ENCODE peak calls at places on chromosome 5, in five cellular contexts. R, B, C, L and J are unnamed samples.

GRCh38 chr5:6459896-6460295 is 11.2 kb downstream of the UBE2QL1 start:
- DNase-seq in R (no peak), B (no peak), C (no peak), L (no peak), J (no peak)

GRCh38 chr5:151155149-151155776 is 2.3 kb downstream of the ANXA6 start:
- DNase-seq in R (no peak), B (peak; percentile 66), C (peak; percentile 75), L (no peak), J (no peak)

GRCh38 chr5:171808951-171809350 is 23.3 kb downstream of the SMIM23 start:
- DNase-seq in R (no peak), B (no peak), C (no peak), L (peak; percentile 46), J (no peak)

GRCh38 chr5:172943283-172943841 is 15.9 kb upstream of the RPL26L1 start:
- DNase-seq in R (peak; percentile 52), B (no peak), C (no peak), L (no peak), J (no peak)

GRCh38 chr5:14464661-14465060 is 116.9 kb upstream of the OTULINL start:
- DNase-seq in R (no peak), B (no peak), C (no peak), L (no peak), J (no peak)

GRCh38 chr5:170743876-170744212 is 39.7 kb upstream of the GABRP start:
- DNase-seq in R (no peak), B (no peak), C (no peak), L (no peak), J (no peak)

GRCh38 chr5:55538621-55539020 is 3.9 kb upstream of the PLPP1 start:
- DNase-seq in R (no peak), B (no peak), C (no peak), L (no peak), J (no peak)

GRCh38 chr5:37869221-37869620 is 29.4 kb upstream of the GDNF start:
- DNase-seq in R (no peak), B (no peak), C (no peak), L (peak; percentile 43), J (no peak)

GRCh38 chr5:33340195-33340594 is 100.6 kb upstream of the TARS1 start:
- DNase-seq in R (no peak), B (no peak), C (no peak), L (no peak), J (no peak)
- H3K27ac ChIP-seq in R (no peak overlapping the region), B (no peak overlapping the region), C (no peak overlapping the region), L (no peak overlapping the region), J (no peak overlapping the region)

GRCh38 chr5:132076202-132076830 is 2.7 kb downstream of the CSF2 start:
- DNase-seq in R (no peak), B (no peak), C (no peak), L (no peak), J (no peak)
- TF ChIP-seq CTCF in R (no peak), B (no peak), C (no peak), L (no peak), J (no peak)

GRCh38 chr5:149885512-149885911 is 59.1 kb downstream of the PDE6A start:
- DNase-seq in R (no peak), B (no peak), C (no peak), L (no peak), J (no peak)

GRCh38 chr5:149886060-149886459 is 58.5 kb downstream of the PDE6A start:
- DNase-seq in R (no peak), B (no peak), C (no peak), L (no peak), J (no peak)

GRCh38 chr5:149888280-149888679 is 56.3 kb downstream of the PDE6A start:
- DNase-seq in R (no peak), B (no peak), C (no peak), L (no peak), J (no peak)

GRCh38 chr5:149887622-149888183 is 56.9 kb downstream of the PDE6A start:
- DNase-seq in R (peak; percentile 50), B (no peak), C (no peak), L (peak; percentile 36), J (no peak)

DNA sequence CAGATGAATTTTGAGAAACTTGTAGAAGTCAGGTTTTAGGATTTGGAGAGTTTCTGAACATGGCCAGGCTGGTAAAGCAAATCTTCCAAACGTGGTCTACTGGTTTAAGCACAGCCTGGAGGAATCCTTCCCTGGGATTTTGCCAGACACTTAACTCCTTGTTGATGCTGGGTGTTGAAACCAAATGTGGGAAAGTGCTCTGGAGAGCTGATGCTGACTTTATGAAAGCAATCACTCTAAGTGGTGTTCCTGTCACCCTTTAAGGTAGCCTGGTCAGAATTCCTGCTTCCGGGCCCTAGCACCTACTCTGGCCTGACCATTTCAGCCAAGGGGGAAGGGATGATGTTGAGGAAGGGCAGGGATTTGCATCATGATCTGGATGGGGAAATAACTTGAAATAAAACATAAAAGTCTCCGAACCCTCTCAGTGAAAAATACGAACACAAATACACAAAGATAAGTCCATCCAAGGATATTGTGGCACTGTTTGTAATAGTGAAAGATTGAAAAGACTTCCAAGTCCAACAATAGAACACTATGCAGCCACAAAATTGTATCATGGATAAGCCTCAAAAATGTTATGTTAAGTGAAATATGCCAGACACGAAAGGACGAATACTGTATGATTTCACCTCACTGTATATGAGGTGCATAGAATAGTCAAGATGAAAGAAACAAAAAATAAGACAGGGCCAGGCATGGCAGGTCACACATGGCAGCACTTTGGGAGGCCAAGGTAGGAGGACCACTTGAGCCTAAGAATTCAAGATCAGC is 57.7 kb downstream of the PDE6A start:
- DNase-seq in R (no peak), B (no peak), C (no peak), L (peak; percentile 20), J (no peak)
- H3K27ac ChIP-seq in R (peak overlapping the region; percentile 82), B (no peak overlapping the region), C (no peak overlapping the region), L (no peak overlapping the region), J (no peak overlapping the region)

GRCh38 chr5:104418056-104418455 is 855.5 kb upstream of the NUDT12 start:
- DNase-seq in R (no peak), B (no peak), C (no peak), L (no peak), J (no peak)

DNA sequence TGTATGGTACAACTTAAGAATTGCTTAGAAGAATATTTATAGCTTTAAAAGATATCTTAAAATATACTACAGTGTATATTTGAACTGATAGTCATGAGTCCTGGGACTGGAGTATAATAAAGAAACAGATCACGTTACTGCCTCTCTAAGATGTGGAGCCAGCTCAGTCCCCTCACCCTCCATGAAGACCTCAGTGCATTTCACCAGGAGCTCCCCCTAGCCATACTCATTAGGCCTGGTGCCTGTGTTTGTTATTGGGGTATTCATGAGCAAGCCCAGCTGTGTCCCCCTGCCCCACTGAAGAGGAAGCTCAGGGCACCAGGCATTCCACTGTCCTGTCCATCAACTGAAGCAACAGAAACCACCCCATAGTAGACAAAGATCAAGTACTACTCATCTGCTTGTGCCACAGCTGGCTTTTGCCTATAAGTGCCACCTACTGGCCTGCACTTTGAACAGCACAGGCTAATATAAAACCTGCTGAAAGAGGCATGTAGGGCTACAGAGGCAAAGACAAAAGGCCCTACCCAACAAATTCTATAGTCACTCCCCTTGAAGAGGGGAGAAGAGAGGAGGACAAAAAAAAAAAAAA is 850.2 kb upstream of the NUDT12 start:
- DNase-seq in R (peak; percentile 41), B (no peak), C (no peak), L (peak; percentile 35), J (no peak)
- TF ChIP-seq CTCF in R (peak; percentile 50), B (no peak), C (no peak), L (peak; percentile 67), J (no peak)

GRCh38 chr5:127848098-127848497 is 144.9 kb downstream of the CCDC192 start:
- DNase-seq in R (peak; percentile 30), B (no peak), C (no peak), L (no peak), J (no peak)
- H3K27ac ChIP-seq in R (no peak overlapping the region), B (no peak overlapping the region), C (no peak overlapping the region), L (no peak overlapping the region), J (no peak overlapping the region)

GRCh38 chr5:96226941-96227552 is 206.0 kb downstream of the PCSK1 start:
- DNase-seq in R (peak; percentile 20), B (no peak), C (no peak), L (peak; percentile 89), J (peak; percentile 33)
- TF ChIP-seq CTCF in R (no peak), B (no peak), C (no peak), L (no peak), J (no peak)

GRCh38 chr5:72596956-72597355 is 89.7 kb upstream of the ZNF366 start:
- DNase-seq in R (no peak), B (no peak), C (no peak), L (no peak), J (no peak)
- H3K27ac ChIP-seq in R (peak overlapping the region; percentile 93), B (no peak overlapping the region), C (no peak overlapping the region), L (no peak overlapping the region), J (no peak overlapping the region)

GRCh38 chr5:95842955-95843544 is 20.5 kb upstream of the GLRX start:
- DNase-seq in R (peak; percentile 63), B (peak; percentile 55), C (peak; percentile 61), L (no peak), J (no peak)
- TF ChIP-seq CTCF in R (peak; percentile 41), B (peak; percentile 52), C (no peak), L (no peak), J (no peak)

DNA sequence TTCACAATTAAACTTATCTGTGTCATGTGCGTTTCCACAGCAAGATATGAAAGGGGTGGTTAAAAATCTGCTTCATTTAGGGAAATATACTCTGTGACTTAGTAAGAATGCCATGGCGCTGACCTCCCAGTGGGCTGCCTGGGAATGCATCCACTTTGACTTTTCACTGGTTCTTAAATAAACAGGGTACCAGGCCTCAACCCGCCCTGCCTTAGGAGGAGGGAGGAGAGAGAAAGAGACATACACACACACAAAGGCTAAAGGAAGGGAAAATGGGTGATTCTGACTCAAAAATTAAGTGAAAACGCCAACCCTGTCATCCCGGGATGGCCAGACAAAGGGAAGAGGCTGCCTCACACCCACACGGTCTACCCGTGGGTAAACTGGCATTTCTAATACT is 122.1 kb downstream of the EBF1 start:
- DNase-seq in R (no peak), B (no peak), C (no peak), L (no peak), J (no peak)
- H3K27ac ChIP-seq in R (no peak overlapping the region), B (no peak overlapping the region), C (no peak overlapping the region), L (no peak overlapping the region), J (no peak overlapping the region)